ENCODE peak calls at places on chromosome 22, in four cellular contexts. One of them, this sample, is unnamed. For H3K9me3 and H3K9me1, the result is how much of the 10 kb centered on the place peaks cover.

GRCh38 chr22:43007519-43008102 is 7.3 kb downstream of the PACSIN2 start:
- DNase-seq in endothelial cell of umbilical vein: no peak
- DNase-seq in K562: peak
- DNase-seq in IMR-90: peak
- DNase-seq in this sample: no peak

GRCh38 chr22:44291265-44292006 is 21.3 kb downstream of the SHISAL1 start:
- DNase-seq in endothelial cell of umbilical vein: no peak
- DNase-seq in K562: no peak
- DNase-seq in IMR-90: peak
- DNase-seq in this sample: no peak

GRCh38 chr22:31241200-31241599 is 29.1 kb downstream of the LIMK2 start:
- DNase-seq in endothelial cell of umbilical vein: peak
- DNase-seq in K562: peak
- DNase-seq in IMR-90: peak
- DNase-seq in this sample: no peak

GRCh38 chr22:17281026-17281809 is 62.0 kb upstream of the ADA2 start:
- DNase-seq in endothelial cell of umbilical vein: no peak
- DNase-seq in K562: no peak
- DNase-seq in IMR-90: no peak
- DNase-seq in this sample: no peak

GRCh38 chr22:46058591-46059519 is 81.9 kb upstream of the WNT7B start:
- DNase-seq in endothelial cell of umbilical vein: no peak
- DNase-seq in K562: no peak
- DNase-seq in IMR-90: no peak
- DNase-seq in this sample: no peak

GRCh38 chr22:42644422-42645340 is 4.3 kb upstream of the ATP5MGL start:
- DNase-seq in endothelial cell of umbilical vein: peak
- DNase-seq in K562: no peak
- DNase-seq in IMR-90: no peak
- DNase-seq in this sample: no peak

GRCh38 chr22:24592846-24593809 is at the start of gene LRRC75B:
- DNase-seq in endothelial cell of umbilical vein: peak
- DNase-seq in K562: peak
- DNase-seq in IMR-90: peak
- DNase-seq in this sample: no peak

GRCh38 chr22:37492428-37493344 is 6.5 kb upstream of the MFNG start:
- DNase-seq in endothelial cell of umbilical vein: peak
- DNase-seq in K562: peak
- DNase-seq in IMR-90: peak
- DNase-seq in this sample: no peak

GRCh38 chr22:37173709-37174108 is 14.3 kb downstream of the C1QTNF6 start:
- DNase-seq in endothelial cell of umbilical vein: no peak
- DNase-seq in K562: no peak
- DNase-seq in IMR-90: no peak
- DNase-seq in this sample: no peak

DNA sequence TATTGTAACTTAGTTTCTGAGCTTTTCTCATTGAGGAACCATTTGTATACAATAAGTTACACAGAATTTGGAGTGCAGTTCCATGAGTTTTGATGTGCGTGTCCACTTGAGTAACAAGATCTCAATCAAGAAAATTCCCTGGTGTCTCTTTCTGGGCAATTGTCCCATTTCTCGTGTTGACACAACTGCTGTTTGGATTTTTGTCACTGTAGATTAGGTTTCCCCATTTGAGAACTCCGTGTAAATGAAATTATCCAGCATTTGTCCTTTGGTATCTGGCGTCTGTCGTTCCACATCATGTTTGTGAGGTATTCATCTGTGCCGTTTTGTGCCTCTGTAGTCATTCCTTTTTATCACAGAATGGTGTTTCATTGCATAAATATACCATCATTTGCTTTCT is 547.0 kb downstream of the TBC1D22A start:
- DNase-seq in endothelial cell of umbilical vein: no peak
- DNase-seq in K562: no peak
- DNase-seq in IMR-90: no peak
- DNase-seq in this sample: no peak
- H3K9me3 ChIP-seq in endothelial cell of umbilical vein: under half
- H3K9me3 ChIP-seq in K562: under half
- H3K9me3 ChIP-seq in IMR-90: under half
- H3K9me3 ChIP-seq in this sample: under half

GRCh38 chr22:26618487-26618886 is 660 bp upstream of the CRYBB1 start:
- DNase-seq in endothelial cell of umbilical vein: no peak
- DNase-seq in K562: no peak
- DNase-seq in IMR-90: no peak
- DNase-seq in this sample: no peak
- H3K4me3 ChIP-seq in endothelial cell of umbilical vein: no peak
- H3K4me3 ChIP-seq in K562: no peak
- H3K4me3 ChIP-seq in IMR-90: no peak
- H3K4me3 ChIP-seq in this sample: no peak

DNA sequence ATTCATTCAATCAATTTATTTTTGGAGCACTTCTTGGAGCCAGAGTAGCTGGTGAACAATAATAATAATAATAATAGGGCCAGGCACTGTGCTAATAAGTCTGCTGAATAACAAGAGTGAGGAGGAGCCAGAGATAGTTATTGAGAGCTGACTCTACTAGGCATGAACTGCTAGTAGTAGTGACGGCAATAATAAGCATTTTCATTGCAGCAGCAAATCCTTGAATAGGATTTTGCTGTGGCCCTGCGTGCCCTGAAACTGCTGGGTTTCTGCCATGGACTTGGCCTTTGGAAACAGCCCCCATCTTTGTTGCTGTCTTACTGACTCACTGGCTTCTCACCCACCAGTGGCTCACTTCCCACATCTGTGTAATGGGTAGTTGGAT is 545.9 kb downstream of the MIAT start:
- DNase-seq in endothelial cell of umbilical vein: no peak
- DNase-seq in K562: no peak
- DNase-seq in IMR-90: no peak
- DNase-seq in this sample: no peak
- H3K9me1 ChIP-seq in endothelial cell of umbilical vein: under half
- H3K9me1 ChIP-seq in K562: under half
- H3K9me1 ChIP-seq in IMR-90: under half
- H3K9me1 ChIP-seq in this sample: under half

DNA sequence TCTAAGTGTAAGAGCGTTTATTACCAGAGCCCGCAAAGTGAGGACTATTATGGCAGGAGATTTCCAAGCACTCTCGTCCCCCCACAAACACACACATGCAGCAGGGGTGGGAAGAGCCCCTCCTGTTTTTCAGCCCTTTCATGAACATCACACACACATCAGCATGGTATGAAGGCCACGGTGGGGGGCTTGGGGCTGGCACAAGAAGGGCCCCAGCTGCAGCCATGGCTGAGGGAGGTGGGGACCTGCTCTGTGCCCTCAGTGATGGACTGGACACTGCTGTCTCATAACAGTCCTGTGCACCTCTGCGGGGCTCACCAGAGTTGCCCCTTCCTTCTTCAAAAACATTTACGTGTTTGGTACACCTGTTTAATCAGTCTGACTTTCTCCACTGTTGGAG is 650.7 kb downstream of the BRD1 start:
- DNase-seq in endothelial cell of umbilical vein: no peak
- DNase-seq in K562: no peak
- DNase-seq in IMR-90: no peak
- DNase-seq in this sample: no peak
- H3K9me3 ChIP-seq in endothelial cell of umbilical vein: under half
- H3K9me3 ChIP-seq in K562: under half
- H3K9me3 ChIP-seq in IMR-90: under half
- H3K9me3 ChIP-seq in this sample: under half

DNA sequence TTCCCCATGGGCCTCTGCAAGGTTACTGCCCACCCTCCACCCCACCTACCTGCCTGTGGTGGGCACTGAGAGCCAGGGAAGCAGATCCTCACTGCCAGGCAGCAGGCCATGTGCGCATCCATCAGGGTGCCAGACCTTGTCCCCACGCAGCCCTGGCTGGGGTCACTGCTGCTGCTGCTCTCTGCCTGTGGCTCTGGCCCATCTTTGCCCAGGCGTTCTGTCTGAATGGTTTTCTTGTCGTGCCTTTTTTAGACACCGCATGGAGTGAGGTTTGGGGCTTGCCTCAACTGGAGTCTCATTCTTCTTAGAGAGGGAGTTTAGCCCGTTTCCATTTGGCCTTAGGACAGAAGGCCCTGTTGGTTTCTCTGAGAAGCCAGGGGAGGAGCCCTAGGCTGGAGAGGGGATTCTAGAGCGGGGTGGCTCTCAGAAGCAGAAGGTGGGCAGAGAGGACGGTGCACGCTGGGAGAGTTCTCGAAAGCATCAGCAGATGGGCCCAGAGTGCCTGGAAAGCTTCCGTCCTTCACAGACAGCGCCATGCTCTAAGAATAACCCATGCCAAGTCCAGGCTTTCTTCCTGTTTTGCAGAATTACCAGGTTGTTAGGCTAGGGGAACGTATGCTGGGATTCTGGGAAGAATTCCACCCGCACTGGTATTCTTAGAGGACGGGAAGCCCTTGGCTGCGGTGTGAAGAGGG is 8.1 kb downstream of the TANGO2 start:
- DNase-seq in endothelial cell of umbilical vein: no peak
- DNase-seq in K562: no peak
- DNase-seq in IMR-90: no peak
- DNase-seq in this sample: no peak
- H3K4me3 ChIP-seq in endothelial cell of umbilical vein: no peak
- H3K4me3 ChIP-seq in K562: no peak
- H3K4me3 ChIP-seq in IMR-90: no peak
- H3K4me3 ChIP-seq in this sample: no peak

DNA sequence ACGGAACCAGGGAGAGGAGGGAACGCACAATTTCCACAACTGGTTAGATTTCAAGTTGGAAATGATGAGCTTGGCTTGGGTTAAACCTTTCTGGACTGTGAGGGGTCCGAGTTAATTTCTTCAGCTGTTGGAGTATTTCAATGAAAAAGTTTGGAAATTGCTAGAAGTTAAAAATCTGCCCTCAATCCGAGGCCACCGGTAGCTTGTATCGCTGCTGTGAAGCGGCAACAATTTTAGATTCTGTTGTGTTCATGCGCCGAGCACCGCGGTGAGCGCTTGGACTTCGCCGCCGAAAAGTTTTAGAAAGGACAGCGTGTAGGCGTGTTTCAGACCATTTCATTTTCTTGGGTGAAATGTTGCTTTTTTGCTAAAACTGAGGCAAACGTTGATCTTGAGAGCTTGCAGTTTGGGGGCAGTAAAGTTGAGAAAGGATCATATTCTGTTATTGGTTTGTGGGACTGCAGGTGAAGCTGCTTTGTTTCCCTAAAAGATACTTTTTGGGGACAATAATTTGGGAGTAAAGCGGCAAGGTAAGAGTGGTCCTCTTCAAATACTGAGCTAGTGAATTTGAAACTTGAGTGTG is 908 bp downstream of the FBXO7 start:
- DNase-seq in endothelial cell of umbilical vein: peak
- DNase-seq in K562: no peak
- DNase-seq in IMR-90: no peak
- DNase-seq in this sample: no peak
- H3K9me1 ChIP-seq in endothelial cell of umbilical vein: under half
- H3K9me1 ChIP-seq in K562: under half
- H3K9me1 ChIP-seq in IMR-90: under half
- H3K9me1 ChIP-seq in this sample: under half

DNA sequence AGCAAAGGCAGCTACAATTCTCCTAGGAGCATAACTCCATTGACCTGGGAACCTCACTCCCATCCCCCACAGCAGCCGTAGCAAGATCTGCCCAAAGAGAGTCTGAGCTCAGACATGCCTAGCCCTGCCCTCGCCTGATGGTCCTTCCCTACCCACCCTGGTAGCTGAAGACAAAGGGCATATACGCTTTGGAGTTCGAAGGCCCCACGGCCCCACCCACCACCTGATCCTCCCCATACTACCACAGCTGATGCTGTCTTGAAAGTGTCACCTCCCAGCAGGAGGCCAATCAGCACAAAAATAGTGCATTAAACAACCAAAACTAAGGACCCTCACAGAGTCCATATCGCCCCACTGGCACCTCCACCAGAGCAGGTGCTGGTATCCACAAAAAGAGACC is 22.6 kb upstream of the GNAZ start:
- DNase-seq in endothelial cell of umbilical vein: no peak
- DNase-seq in K562: no peak
- DNase-seq in IMR-90: no peak
- DNase-seq in this sample: no peak
- H3K9me3 ChIP-seq in endothelial cell of umbilical vein: under half
- H3K9me3 ChIP-seq in K562: under half
- H3K9me3 ChIP-seq in IMR-90: under half
- H3K9me3 ChIP-seq in this sample: under half